ENCODE peak calls at places on chromosomes 13 and 19, in four cellular contexts. K is COR-L47, M is omental fat pad, A is NCI-H446. W is an unnamed sample.

GRCh38 chr19:40175820-40176219 is 15.4 kb upstream of the MAP3K10 start:
- DNase-seq in A (no peak), M (no peak), K (no peak), W (no peak)

GRCh38 chr13:99448586-99448985 is 52.7 kb upstream of the TM9SF2 start:
- DNase-seq in K (no peak), A (no peak), M (no peak), W (no peak)

GRCh38 chr13:105184221-105184620 is 1351.2 kb downstream of the EFNB2 start:
- DNase-seq in K (no peak), M (no peak), A (no peak), W (no peak)

GRCh38 chr13:98842858-98843481 is 90.5 kb upstream of the SLC15A1 start:
- DNase-seq in M (no peak), K (peak; percentile 64), A (peak; percentile 17), W (peak; percentile 84)

GRCh38 chr19:56403764-56404704 is at the start of gene ZNF583:
- DNase-seq in A (peak; percentile 54), M (peak; percentile 67), K (peak; percentile 88), W (peak; percentile 92)

GRCh38 chr19:49691243-49692101 is 556 bp downstream of the CPT1C start:
- DNase-seq in A (peak; percentile 83), K (peak; percentile 57), M (no peak), W (peak; percentile 78)

GRCh38 chr13:20126460-20127262 is 34.2 kb downstream of the GJA3 start:
- DNase-seq in K (no peak), M (no peak), A (no peak), W (no peak)

GRCh38 chr13:58085819-58086218 is 454.3 kb downstream of the PCDH17 start:
- DNase-seq in M (no peak), K (no peak), A (no peak), W (no peak)

GRCh38 chr19:16608290-16608704 is 19.7 kb downstream of the MED26 start:
- DNase-seq in A (no peak), K (no peak), M (no peak), W (no peak)

GRCh38 chr19:4742717-4743646 is 19.3 kb upstream of the DPP9 start:
- DNase-seq in K (peak; percentile 94), M (no peak), A (no peak), W (peak; percentile 97)

GRCh38 chr19:34500656-34501120 is 19.1 kb downstream of the WTIP start:
- DNase-seq in M (no peak), K (no peak), A (no peak), W (no peak)

GRCh38 chr13:114047358-114047881 is 73.5 kb upstream of the C13orf46 start:
- DNase-seq in M (no peak), A (no peak), K (peak; percentile 24), W (no peak)

GRCh38 chr19:45825917-45826893 is 11.1 kb upstream of the RSPH6A start:
- DNase-seq in A (no peak), K (no peak), M (no peak), W (no peak)

GRCh38 chr13:50417597-50417996 is 402.4 kb downstream of the KCNRG start:
- DNase-seq in K (no peak), A (no peak), M (no peak), W (no peak)

GRCh38 chr13:81610613-81611012 is 1269.7 kb upstream of the SPRY2 start:
- DNase-seq in M (no peak), K (no peak), A (no peak), W (no peak)

W was measured in NCI-H2081.